ENCODE peak calls at places on chromosomes 5 and 9, in ten cellular contexts. K is astrocyte, J is bronchial epithelial cell, C is tibial nerve, T is psoas muscle, R is BE2C, B is kidney, M is K562, U is esophagus muscularis mucosa, P is PC-3. Z is an unnamed sample.

GRCh38 chr5:142716963-142717362 is 31.1 kb upstream of the FGF1 start:
- DNase-seq in K (peak; percentile 39), T (no peak), R (peak; percentile 79), U (no peak), P (peak; percentile 67), M (no peak), J (peak; percentile 49), C (peak; percentile 51), B (peak; percentile 83), Z (peak; percentile 31)

GRCh38 chr5:123943136-123943535 is 431.2 kb downstream of the CSNK1G3 start:
- DNase-seq in J (no peak), C (no peak), M (no peak), T (no peak), K (no peak), B (no peak), P (no peak), R (no peak), U (no peak), Z (no peak)

GRCh38 chr9:21810388-21810787 is 8.0 kb downstream of the MTAP start:
- DNase-seq in C (no peak), T (no peak), B (no peak), J (peak; percentile 85), R (no peak), K (no peak), M (no peak), P (no peak), U (no peak), Z (no peak)

GRCh38 chr5:33422191-33422590 is 18.6 kb upstream of the TARS1 start:
- DNase-seq in U (no peak), R (no peak), T (no peak), M (no peak), P (no peak), J (no peak), B (no peak), C (no peak), K (no peak), Z (no peak)

GRCh38 chr9:102185371-102185770 is 446.9 kb upstream of the GRIN3A start:
- DNase-seq in B (no peak), C (no peak), P (no peak), K (no peak), R (no peak), U (no peak), M (no peak), T (no peak), J (no peak), Z (no peak)

GRCh38 chr5:174419523-174420132 is 304.8 kb upstream of the MSX2 start:
- DNase-seq in M (peak; percentile 76), J (peak; percentile 80), K (peak; percentile 79), C (peak; percentile 91), B (peak; percentile 94), T (peak; percentile 93), P (peak; percentile 87), U (peak; percentile 97), R (peak; percentile 95), Z (peak; percentile 82)

GRCh38 chr9:93119953-93120845 is 13.9 kb downstream of the NINJ1 start:
- DNase-seq in J (peak; percentile 89), C (peak; percentile 86), P (peak; percentile 85), M (peak; percentile 80), U (peak; percentile 97), R (peak; percentile 92), T (peak; percentile 98), B (peak; percentile 97), K (peak; percentile 91), Z (peak; percentile 94)

GRCh38 chr9:125743687-125744428 is 3.3 kb upstream of the PBX3 start:
- DNase-seq in M (no peak), B (no peak), J (no peak), R (no peak), K (no peak), P (no peak), U (no peak), C (no peak), T (no peak), Z (no peak)

GRCh38 chr5:32566319-32567111 is 18.8 kb upstream of the SUB1 start:
- DNase-seq in M (no peak), U (no peak), B (no peak), C (no peak), J (no peak), K (no peak), P (no peak), T (no peak), R (no peak), Z (no peak)

GRCh38 chr9:81626511-81626910 is 62.8 kb downstream of the TLE1 start:
- DNase-seq in T (no peak), J (peak; percentile 97), M (no peak), R (no peak), K (peak; percentile 44), C (no peak), P (peak; percentile 90), U (no peak), B (no peak), Z (peak; percentile 42)

GRCh38 chr5:160548949-160549665 is 127.5 kb downstream of the PTTG1 start:
- DNase-seq in T (no peak), M (no peak), J (peak; percentile 77), C (no peak), P (no peak), U (peak; percentile 21), B (no peak), K (peak; percentile 67), R (no peak), Z (no peak)

DNA sequence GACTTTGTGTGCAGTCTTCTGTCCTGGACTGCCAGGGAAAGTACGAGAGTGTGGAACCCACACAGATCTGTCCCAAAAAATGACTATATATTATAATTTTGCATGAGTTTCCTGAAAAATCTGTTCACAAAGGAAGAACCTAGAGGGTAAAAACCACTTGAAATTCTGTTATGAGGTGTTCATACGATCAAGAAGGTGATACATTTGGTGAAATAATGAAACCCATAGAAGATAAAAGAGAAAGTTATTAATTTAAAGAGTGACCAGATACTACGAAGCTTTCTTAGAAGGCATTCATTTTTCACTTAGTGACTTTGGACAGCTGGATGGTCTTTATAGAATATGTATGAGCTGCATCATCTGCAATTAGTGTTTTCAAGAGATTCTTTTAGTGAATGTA is 32.9 kb downstream of the SLC12A2 start:
- DNase-seq in B (no peak), R (no peak), M (no peak), K (no peak), T (no peak), C (no peak), P (no peak), U (no peak), J (no peak), Z (no peak)
- H3K4me3 ChIP-seq in B (no peak overlapping the region), R (no peak overlapping the region), M (no peak overlapping the region), K (no peak overlapping the region), T (no peak overlapping the region), C (no peak overlapping the region), P (no peak overlapping the region), U (no peak overlapping the region), J (no peak overlapping the region), Z (no peak overlapping the region)

GRCh38 chr5:131845828-131846227 is 49.0 kb upstream of the FNIP1 start:
- DNase-seq in M (no peak), C (no peak), K (no peak), U (no peak), J (no peak), P (no peak), B (no peak), T (no peak), R (no peak), Z (no peak)
- H3K4me3 ChIP-seq in M (no peak overlapping the region), C (no peak overlapping the region), K (no peak overlapping the region), U (no peak overlapping the region), J (no peak overlapping the region), P (no peak overlapping the region), B (no peak overlapping the region), T (no peak overlapping the region), R (no peak overlapping the region), Z (no peak overlapping the region)

GRCh38 chr5:169527863-169528262 is 55.7 kb upstream of the SPDL1 start:
- DNase-seq in K (peak; percentile 55), M (no peak), B (no peak), C (no peak), J (no peak), U (no peak), P (no peak), T (no peak), R (no peak), Z (no peak)

GRCh38 chr5:169534939-169535338 is 48.6 kb upstream of the SPDL1 start:
- DNase-seq in K (no peak), T (no peak), U (no peak), M (no peak), B (no peak), C (no peak), R (no peak), J (no peak), P (no peak), Z (no peak)

GRCh38 chr5:169534311-169534880 is 49.2 kb upstream of the SPDL1 start:
- DNase-seq in C (no peak), K (no peak), T (no peak), R (no peak), M (no peak), P (no peak), J (no peak), B (peak; percentile 87), U (no peak), Z (no peak)

DNA sequence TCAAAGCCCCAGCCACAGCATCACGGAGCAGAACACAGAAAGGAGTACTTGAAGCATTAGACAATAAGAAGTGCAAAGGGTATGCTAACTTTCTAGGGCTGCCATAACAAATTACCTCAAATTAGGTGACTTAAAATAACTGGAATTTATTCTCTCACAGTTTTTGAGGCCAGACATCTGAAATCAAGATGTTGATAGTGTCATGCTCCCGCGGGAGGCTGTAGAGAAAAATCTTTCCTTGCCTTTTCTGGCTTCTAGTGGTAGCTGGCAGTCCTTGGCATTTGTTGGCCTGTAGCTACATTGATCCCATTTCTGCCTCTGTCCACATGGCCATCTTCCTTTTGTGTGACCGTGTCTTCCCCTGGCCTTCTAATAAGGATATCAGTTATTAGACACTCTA is 51.9 kb upstream of the SPDL1 start:
- DNase-seq in T (no peak), B (no peak), M (no peak), K (no peak), J (no peak), C (no peak), R (no peak), P (no peak), U (no peak), Z (no peak)
- H3K4me3 ChIP-seq in T (no peak overlapping the region), B (no peak overlapping the region), M (no peak overlapping the region), K (no peak overlapping the region), J (no peak overlapping the region), C (no peak overlapping the region), R (no peak overlapping the region), P (no peak overlapping the region), U (no peak overlapping the region), Z (no peak overlapping the region)

DNA sequence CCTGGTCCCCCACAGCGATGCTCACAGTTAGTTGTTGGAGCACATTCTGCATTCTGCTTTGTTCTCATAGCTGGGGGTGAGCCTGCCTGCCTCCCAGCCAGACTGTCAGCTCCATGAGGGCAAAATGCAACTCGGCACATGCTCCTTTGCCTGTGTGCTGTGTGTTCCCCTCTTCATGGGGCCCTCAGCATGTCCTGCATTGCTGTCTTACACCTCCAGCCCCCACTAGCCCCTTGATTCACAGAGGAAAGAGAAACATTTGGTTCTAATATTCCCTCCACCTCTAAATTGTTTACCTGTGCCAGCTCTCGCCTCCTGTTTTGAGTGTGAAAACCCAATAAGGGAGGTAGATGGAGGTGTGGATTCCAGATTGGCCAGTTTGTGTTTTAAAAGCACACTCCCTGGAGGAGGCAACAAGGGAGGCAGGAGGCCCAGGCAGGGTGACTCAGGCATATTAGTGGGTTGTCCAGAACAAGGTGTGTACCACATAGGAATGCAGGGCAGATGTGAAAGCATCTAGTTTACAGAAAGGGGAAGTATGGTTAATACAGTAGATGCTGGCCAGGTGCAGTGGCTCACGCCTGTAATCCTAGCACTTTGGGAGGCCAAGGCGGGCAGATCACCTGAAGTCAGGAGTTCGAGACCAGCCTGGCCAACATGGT is 224.6 kb downstream of the AGTPBP1 start:
- DNase-seq in U (no peak), K (no peak), B (no peak), P (peak; percentile 60), C (no peak), M (no peak), J (peak; percentile 79), T (no peak), R (no peak), Z (peak; percentile 69)
- H3K4me3 ChIP-seq in U (no peak overlapping the region), K (no peak overlapping the region), B (no peak overlapping the region), P (no peak overlapping the region), C (no peak overlapping the region), M (no peak overlapping the region), J (no peak overlapping the region), T (no peak overlapping the region), R (no peak overlapping the region), Z (no peak overlapping the region)

Z was measured in PC-9.